ENCODE peak calls at places on chromosomes 11 and 22, in five cellular contexts. H, G, M, E and U are unnamed samples.
A peak's percentile ranks its signal among the peaks of the same experiment; 100 is the strongest.

GRCh38 chr11:68932358-68932757 is 28.7 kb downstream of the IGHMBP2 start:
- DNase-seq in H (no peak), G (no peak), M (no peak), E (no peak), U (no peak)

GRCh38 chr11:102656528-102656927 is 31.4 kb upstream of the MMP20 start:
- DNase-seq in H (no peak), G (no peak), M (no peak), E (no peak), U (no peak)

GRCh38 chr11:43944761-43945311 is 2.4 kb downstream of the C11orf96 start:
- DNase-seq in H (no peak), G (peak; percentile 57), M (no peak), E (peak; percentile 93), U (no peak)

GRCh38 chr11:60762851-60763691 is 6.4 kb downstream of the MS4A15 start:
- DNase-seq in H (no peak), G (no peak), M (no peak), E (no peak), U (no peak)

GRCh38 chr11:74366576-74366975 is 31.7 kb downstream of the PGM2L1 start:
- DNase-seq in H (no peak), G (peak; percentile 86), M (no peak), E (no peak), U (no peak)

GRCh38 chr11:75334976-75335375 is 16.5 kb downstream of the ARRB1 start:
- DNase-seq in H (no peak), G (no peak), M (no peak), E (no peak), U (no peak)

GRCh38 chr11:27161071-27161470 is 120.5 kb downstream of the BBOX1 start:
- DNase-seq in H (no peak), G (peak; percentile 56), M (no peak), E (no peak), U (no peak)

GRCh38 chr11:133980665-133981064 is 23.9 kb upstream of the IGSF9B start:
- DNase-seq in H (no peak), G (no peak), M (no peak), E (no peak), U (no peak)

GRCh38 chr22:48366591-48366990 is 1461.1 kb downstream of the BRD1 start:
- DNase-seq in H (no peak), G (no peak), M (no peak), E (peak; percentile 50), U (no peak)

GRCh38 chr22:40560551-40560950 is 76.0 kb downstream of the MRTFA start:
- DNase-seq in H (no peak), G (peak; percentile 38), M (no peak), E (no peak), U (peak; percentile 36)

GRCh38 chr11:8229299-8230177 is 34.1 kb downstream of the LMO1 start:
- DNase-seq in H (no peak), G (peak; percentile 79), M (peak; percentile 45), E (no peak), U (no peak)

GRCh38 chr11:66277475-66278391 is at the start of gene CNIH2:
- DNase-seq in H (no peak), G (peak; percentile 68), M (peak; percentile 29), E (no peak), U (no peak)

GRCh38 chr11:44744160-44744559 is 17.4 kb downstream of the TSPAN18 start:
- DNase-seq in H (no peak), G (no peak), M (no peak), E (no peak), U (no peak)

GRCh38 chr11:44970293-44970692 is 19.6 kb upstream of the TP53I11 start:
- DNase-seq in H (no peak), G (no peak), M (no peak), E (no peak), U (no peak)

GRCh38 chr11:14258177-14258935 is 100.6 kb downstream of the RRAS2 start:
- DNase-seq in H (no peak), G (no peak), M (peak; percentile 86), E (no peak), U (no peak)

GRCh38 chr11:57460017-57460755 is at the start of gene RTN4RL2:
- DNase-seq in H (no peak), G (peak; percentile 59), M (peak; percentile 74), E (no peak), U (no peak)

GRCh38 chr11:66293352-66293751 is 1.7 kb downstream of the TMEM151A start:
- DNase-seq in H (no peak), G (no peak), M (no peak), E (no peak), U (no peak)

GRCh38 chr11:86577663-86578636 is 94.5 kb downstream of the ME3 start:
- DNase-seq in H (no peak), G (peak; percentile 84), M (peak; percentile 86), E (peak; percentile 92), U (peak; percentile 83)